ENCODE peak calls at places on chromosomes 6 and 20, in five cellular contexts. One of them, this sample, is unnamed.

GRCh38 chr6:19812512-19813119 is 24.6 kb upstream of the ID4 start:
- DNase-seq in HEK293T: peak
- DNase-seq in HepG2: peak
- DNase-seq in NT2/D1: no peak
- DNase-seq in H1: no peak
- DNase-seq in this sample: no peak

GRCh38 chr6:111973897-111974639 is 79.8 kb upstream of the CCN6 start:
- DNase-seq in HEK293T: no peak
- DNase-seq in HepG2: no peak
- DNase-seq in NT2/D1: no peak
- DNase-seq in H1: no peak
- DNase-seq in this sample: no peak

GRCh38 chr6:147159536-147160374 is 44.5 kb upstream of the STXBP5 start:
- DNase-seq in HEK293T: no peak
- DNase-seq in HepG2: no peak
- DNase-seq in NT2/D1: no peak
- DNase-seq in H1: no peak
- DNase-seq in this sample: no peak

GRCh38 chr6:116563830-116564229 is 7.5 kb upstream of the RWDD1 start:
- DNase-seq in HEK293T: no peak
- DNase-seq in HepG2: no peak
- DNase-seq in NT2/D1: no peak
- DNase-seq in H1: no peak
- DNase-seq in this sample: no peak

GRCh38 chr6:1708820-1709612 is 99.3 kb downstream of the FOXC1 start:
- DNase-seq in HEK293T: no peak
- DNase-seq in HepG2: peak
- DNase-seq in NT2/D1: no peak
- DNase-seq in H1: no peak
- DNase-seq in this sample: no peak

GRCh38 chr20:57109151-57109953 is 157.1 kb downstream of the BMP7 start:
- DNase-seq in HEK293T: no peak
- DNase-seq in HepG2: peak
- DNase-seq in NT2/D1: no peak
- DNase-seq in H1: no peak
- DNase-seq in this sample: no peak

GRCh38 chr6:73943401-73943800 is 247.4 kb downstream of the CD109 start:
- DNase-seq in HEK293T: no peak
- DNase-seq in HepG2: no peak
- DNase-seq in NT2/D1: no peak
- DNase-seq in H1: no peak
- DNase-seq in this sample: no peak

GRCh38 chr6:45411959-45412358 is 34.2 kb upstream of the SUPT3H start:
- DNase-seq in HEK293T: no peak
- DNase-seq in HepG2: no peak
- DNase-seq in NT2/D1: no peak
- DNase-seq in H1: no peak
- DNase-seq in this sample: no peak

GRCh38 chr20:5734559-5735137 is 15.6 kb upstream of the SHLD1 start:
- DNase-seq in HEK293T: no peak
- DNase-seq in HepG2: no peak
- DNase-seq in NT2/D1: no peak
- DNase-seq in H1: no peak
- DNase-seq in this sample: no peak

GRCh38 chr6:24581084-24581669 is 64.8 kb downstream of the KIAA0319 start:
- DNase-seq in HEK293T: peak
- DNase-seq in HepG2: peak
- DNase-seq in NT2/D1: peak
- DNase-seq in H1: peak
- DNase-seq in this sample: no peak

GRCh38 chr6:34288581-34288980 is 39.8 kb upstream of the SMIM29 start:
- DNase-seq in HEK293T: no peak
- DNase-seq in HepG2: no peak
- DNase-seq in NT2/D1: no peak
- DNase-seq in H1: no peak
- DNase-seq in this sample: peak

GRCh38 chr6:57135885-57136284 is 36.2 kb upstream of the BAG2 start:
- DNase-seq in HEK293T: no peak
- DNase-seq in HepG2: no peak
- DNase-seq in NT2/D1: no peak
- DNase-seq in H1: no peak
- DNase-seq in this sample: no peak

GRCh38 chr6:151616091-151616513 is 122.3 kb downstream of the CCDC170 start:
- DNase-seq in HEK293T: no peak
- DNase-seq in HepG2: peak
- DNase-seq in NT2/D1: peak
- DNase-seq in H1: no peak
- DNase-seq in this sample: no peak

DNA sequence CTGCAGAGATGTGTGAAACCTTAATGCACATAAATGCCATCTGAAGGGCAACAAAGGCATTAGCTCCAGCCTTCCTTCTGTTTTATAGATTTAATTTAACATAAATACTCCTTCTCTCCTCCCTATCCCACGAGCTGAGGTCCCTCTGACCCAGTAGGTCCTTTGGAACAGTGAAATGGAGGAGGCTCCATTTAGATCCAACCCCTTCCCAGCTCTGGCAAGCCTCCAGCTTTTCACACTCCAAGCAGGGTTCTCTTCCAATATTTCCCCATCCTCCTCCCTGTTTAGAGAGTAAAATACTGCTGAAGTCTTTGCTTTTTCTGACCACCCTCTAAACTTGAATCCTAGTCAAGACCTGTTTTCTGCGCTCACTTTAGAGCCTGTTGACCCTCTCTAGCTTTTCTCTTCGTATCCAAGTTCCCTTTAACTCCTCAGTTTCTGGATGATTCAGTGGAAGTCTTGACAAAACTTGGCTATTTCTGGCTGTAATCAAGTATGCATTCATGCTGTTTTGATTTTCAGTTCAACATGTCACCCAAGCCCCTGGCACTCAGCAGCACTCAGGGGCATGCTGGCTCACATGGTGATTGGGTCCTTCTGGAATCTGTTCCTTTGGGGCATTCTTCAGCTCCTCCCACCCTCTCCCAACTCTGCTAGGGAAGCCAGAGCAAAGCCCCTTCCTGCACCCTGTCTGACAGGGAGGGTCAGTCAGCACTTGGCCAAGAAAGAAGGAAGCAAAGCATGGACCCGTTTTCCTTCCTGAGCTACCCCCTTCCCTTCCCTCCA is 6.8 kb downstream of the PLEKHG1 start:
- DNase-seq in HEK293T: no peak
- DNase-seq in HepG2: no peak
- DNase-seq in NT2/D1: no peak
- DNase-seq in H1: no peak
- DNase-seq in this sample: no peak
- TF ChIP-seq SUZ12 in HEK293T: no peak
- TF ChIP-seq SUZ12 in HepG2: no peak
- TF ChIP-seq SUZ12 in NT2/D1: no peak
- TF ChIP-seq SUZ12 in H1: no peak
- TF ChIP-seq SUZ12 in this sample: no peak

DNA sequence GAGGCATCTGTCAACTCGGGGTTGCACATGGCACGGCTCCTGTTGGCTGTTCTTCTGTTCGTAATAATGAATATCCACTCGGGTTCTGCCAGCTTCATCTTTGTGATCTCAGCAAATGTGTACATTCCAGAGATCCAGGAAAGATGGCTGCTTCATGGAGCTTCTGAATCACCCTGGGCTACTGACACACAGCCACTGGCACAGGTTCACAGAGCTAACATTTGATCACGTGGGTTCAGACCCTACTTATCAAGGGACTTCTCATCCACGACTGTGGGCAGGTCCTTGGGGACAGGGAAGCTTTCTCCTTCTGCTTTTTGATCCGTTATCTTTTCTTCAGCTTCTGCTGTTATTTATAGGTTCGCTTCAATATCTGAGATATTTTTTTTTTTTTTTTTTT is 18.1 kb downstream of the PPP1R3G start:
- DNase-seq in HEK293T: no peak
- DNase-seq in HepG2: no peak
- DNase-seq in NT2/D1: no peak
- DNase-seq in H1: no peak
- DNase-seq in this sample: no peak
- TF ChIP-seq SUZ12 in HEK293T: no peak
- TF ChIP-seq SUZ12 in HepG2: no peak
- TF ChIP-seq SUZ12 in NT2/D1: no peak
- TF ChIP-seq SUZ12 in H1: no peak
- TF ChIP-seq SUZ12 in this sample: no peak

DNA sequence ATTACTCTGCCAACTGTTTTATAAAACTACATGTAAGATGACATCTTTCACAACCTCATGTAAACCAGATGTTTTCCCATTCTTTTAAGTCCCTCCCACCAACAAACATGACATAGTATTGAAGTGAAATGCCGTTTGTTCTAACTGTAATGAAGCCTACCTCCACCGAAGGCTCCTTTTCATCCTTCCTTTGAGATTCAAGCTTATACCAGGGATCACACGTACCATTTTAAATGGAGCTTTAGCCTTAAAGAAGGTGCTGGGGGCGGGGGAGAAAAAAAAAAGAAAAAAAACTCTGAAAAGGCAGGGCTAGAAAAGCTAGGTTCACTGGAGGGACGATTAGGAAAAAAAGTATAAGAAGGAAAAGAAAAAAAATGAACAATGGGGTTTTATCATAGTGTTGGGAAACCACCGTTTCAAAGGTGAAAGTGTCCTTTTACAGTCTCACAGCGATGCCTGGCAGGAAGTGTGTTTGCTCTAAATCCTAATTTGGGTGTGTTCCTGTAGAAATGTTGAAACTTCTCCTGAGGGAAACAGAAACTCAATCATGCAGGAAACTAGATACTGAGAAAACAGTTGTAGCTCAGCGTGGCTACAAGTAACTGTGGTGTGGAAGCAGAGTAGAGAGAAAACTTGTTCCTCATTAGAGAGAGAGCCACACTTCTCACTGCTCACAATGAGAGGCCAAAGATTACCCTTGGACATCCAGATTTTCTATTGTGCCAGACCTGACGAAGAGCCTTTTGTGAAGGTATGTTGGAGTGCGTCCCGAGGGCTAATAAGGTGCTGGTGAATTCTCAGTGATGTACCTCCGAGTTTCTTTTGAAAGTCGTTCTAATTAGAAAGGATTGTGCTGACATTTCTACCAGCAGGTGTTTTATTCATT is 37.6 kb upstream of the HINT3 start:
- DNase-seq in HEK293T: peak
- DNase-seq in HepG2: peak
- DNase-seq in NT2/D1: no peak
- DNase-seq in H1: no peak
- DNase-seq in this sample: peak
- TF ChIP-seq SUZ12 in HEK293T: no peak
- TF ChIP-seq SUZ12 in HepG2: no peak
- TF ChIP-seq SUZ12 in NT2/D1: no peak
- TF ChIP-seq SUZ12 in H1: no peak
- TF ChIP-seq SUZ12 in this sample: no peak

DNA sequence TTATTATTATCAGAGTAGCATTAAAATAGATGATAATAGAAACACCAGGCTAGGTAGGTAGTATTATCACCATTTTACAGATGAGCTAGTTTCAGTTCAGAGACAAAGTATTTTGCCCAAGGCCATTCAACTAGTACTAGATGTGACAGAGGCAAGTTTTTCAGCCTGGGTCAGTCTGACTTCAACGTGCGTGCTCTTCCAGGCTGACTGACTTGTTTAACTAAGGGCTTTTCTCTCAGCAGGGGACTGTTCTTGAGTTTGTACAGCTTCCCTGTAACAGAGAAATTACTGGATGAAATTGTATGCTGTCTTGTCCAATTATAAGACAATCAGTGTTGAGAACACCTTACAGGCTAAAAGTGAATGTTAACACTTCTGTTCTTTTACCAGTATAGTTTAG is 333.5 kb upstream of the MAN1A1 start:
- DNase-seq in HEK293T: peak
- DNase-seq in HepG2: no peak
- DNase-seq in NT2/D1: no peak
- DNase-seq in H1: no peak
- DNase-seq in this sample: no peak
- TF ChIP-seq SUZ12 in HEK293T: no peak
- TF ChIP-seq SUZ12 in HepG2: no peak
- TF ChIP-seq SUZ12 in NT2/D1: no peak
- TF ChIP-seq SUZ12 in H1: no peak
- TF ChIP-seq SUZ12 in this sample: no peak

GRCh38 chr6:109420751-109421150 is 19.7 kb downstream of the PPIL6 start:
- DNase-seq in HEK293T: no peak
- DNase-seq in HepG2: no peak
- DNase-seq in NT2/D1: no peak
- DNase-seq in H1: no peak
- DNase-seq in this sample: no peak
- TF ChIP-seq SUZ12 in HEK293T: no peak
- TF ChIP-seq SUZ12 in HepG2: no peak
- TF ChIP-seq SUZ12 in NT2/D1: no peak
- TF ChIP-seq SUZ12 in H1: no peak
- TF ChIP-seq SUZ12 in this sample: no peak

GRCh38 chr6:30520480-30520992 is 31.2 kb downstream of the HLA-E start:
- DNase-seq in HEK293T: no peak
- DNase-seq in HepG2: no peak
- DNase-seq in NT2/D1: no peak
- DNase-seq in H1: no peak
- DNase-seq in this sample: no peak
- TF ChIP-seq SUZ12 in HEK293T: no peak
- TF ChIP-seq SUZ12 in HepG2: no peak
- TF ChIP-seq SUZ12 in NT2/D1: no peak
- TF ChIP-seq SUZ12 in H1: no peak
- TF ChIP-seq SUZ12 in this sample: no peak

GRCh38 chr20:45962031-45962755 is 9.8 kb downstream of the ZNF335 start:
- DNase-seq in HEK293T: no peak
- DNase-seq in HepG2: no peak
- DNase-seq in NT2/D1: no peak
- DNase-seq in H1: no peak
- DNase-seq in this sample: no peak
- TF ChIP-seq SUZ12 in HEK293T: no peak
- TF ChIP-seq SUZ12 in HepG2: no peak
- TF ChIP-seq SUZ12 in NT2/D1: no peak
- TF ChIP-seq SUZ12 in H1: no peak
- TF ChIP-seq SUZ12 in this sample: no peak